ENCODE peak calls at places on chromosomes 12 and 14, in six cellular contexts. S is psoas muscle, A is gastrocnemius medialis, U is fibroblast of pulmonary artery, K is tibial artery, L is hepatocyte. N is an unnamed sample.

GRCh38 chr12:111143216-111143756 is 222.9 kb upstream of the MYL2 start:
- DNase-seq in U (no peak), K (no peak), A (no peak), S (no peak), L (no peak), N (no peak)

GRCh38 chr12:66065623-66066022 is 64.9 kb downstream of the LLPH start:
- DNase-seq in A (no peak), S (no peak), K (no peak), L (no peak), U (peak), N (no peak)

GRCh38 chr12:121970901-121971300 is 50.8 kb upstream of the BCL7A start:
- DNase-seq in A (no peak), K (no peak), S (peak), U (no peak), L (no peak), N (no peak)

GRCh38 chr14:26528415-26529182 is 69.2 kb downstream of the NOVA1 start:
- DNase-seq in U (peak), K (peak), A (peak), L (no peak), S (peak), N (no peak)

GRCh38 chr12:26271889-26272492 is 76.6 kb downstream of the SSPN start:
- DNase-seq in S (peak), K (peak), U (peak), A (no peak), L (peak), N (peak)

GRCh38 chr14:33972522-33973162 is 21.8 kb upstream of the EGLN3 start:
- DNase-seq in A (no peak), S (no peak), U (no peak), L (no peak), K (no peak), N (no peak)

GRCh38 chr12:13586361-13586760 is 389.8 kb downstream of the EMP1 start:
- DNase-seq in L (no peak), K (no peak), S (no peak), A (no peak), U (no peak), N (no peak)

GRCh38 chr12:5889381-5890047 is 55.5 kb downstream of the ANO2 start:
- DNase-seq in S (no peak), A (no peak), L (no peak), K (no peak), U (no peak), N (no peak)

GRCh38 chr14:100159107-100159864 is at the start of gene DEGS2:
- DNase-seq in A (no peak), K (no peak), L (peak), U (no peak), S (no peak), N (no peak)

GRCh38 chr14:88327497-88327896 is 4.4 kb upstream of the KCNK10 start:
- DNase-seq in U (no peak), S (no peak), L (no peak), K (no peak), A (no peak), N (no peak)

GRCh38 chr12:4270016-4270669 is 3.4 kb upstream of the CCND2 start:
- DNase-seq in K (no peak), S (no peak), A (no peak), U (no peak), L (no peak), N (no peak)

GRCh38 chr12:4266990-4267389 is 6.6 kb upstream of the CCND2 start:
- DNase-seq in S (no peak), A (no peak), K (no peak), L (no peak), U (no peak), N (no peak)

GRCh38 chr12:4269279-4269991 is 4.1 kb upstream of the CCND2 start:
- DNase-seq in U (peak), S (peak), K (peak), L (peak), A (peak), N (peak)

GRCh38 chr12:4268549-4269181 is 4.9 kb upstream of the CCND2 start:
- DNase-seq in S (no peak), U (no peak), K (no peak), A (no peak), L (no peak), N (no peak)

DNA sequence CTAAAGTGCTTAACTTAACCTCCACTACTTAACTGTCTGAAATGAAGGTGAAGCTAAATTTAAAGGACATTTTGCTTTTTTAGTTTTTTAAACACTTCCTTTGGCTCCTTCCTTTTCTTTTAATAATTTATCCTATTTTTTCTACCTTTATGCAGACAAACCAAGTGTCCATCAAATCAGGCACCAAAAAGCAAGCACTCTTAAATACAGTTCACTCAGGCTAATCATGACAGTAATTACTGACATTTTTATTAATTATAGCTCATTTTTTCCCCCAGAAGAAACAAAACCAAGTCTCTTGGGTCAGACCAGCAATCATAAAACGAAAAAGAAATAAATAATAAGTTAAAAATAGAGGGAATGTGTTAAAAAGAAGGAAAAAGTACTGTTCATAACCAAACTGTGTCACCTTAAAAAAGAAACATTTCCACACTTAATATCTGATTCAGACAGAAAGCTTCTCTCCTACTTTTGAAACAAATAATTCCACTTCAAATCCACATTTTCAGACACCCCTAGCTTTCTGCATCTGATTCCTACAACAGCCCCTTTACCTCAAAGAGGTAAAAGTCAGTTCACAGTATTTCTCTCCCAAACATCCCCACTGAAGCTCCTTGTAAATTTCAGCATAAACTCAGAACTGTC is 5.5 kb upstream of the CCND2 start:
- DNase-seq in U (no peak), K (no peak), A (no peak), S (no peak), L (no peak), N (no peak)
- H3K4me3 ChIP-seq in U (no peak), K (peak), A (peak), S (no peak), L (peak), N (peak)

GRCh38 chr14:67620217-67620789 is 583 bp downstream of the ARG2 start:
- DNase-seq in L (peak), A (peak), S (no peak), K (no peak), U (peak), N (no peak)

GRCh38 chr14:67623114-67623513 is 3.4 kb downstream of the ARG2 start:
- DNase-seq in K (no peak), L (peak), U (peak), S (no peak), A (no peak), N (no peak)

GRCh38 chr14:67619446-67620216 is at the start of gene ARG2:
- DNase-seq in U (peak), L (peak), K (peak), A (peak), S (peak), N (peak)

GRCh38 chr14:67618617-67619063 is 1.1 kb upstream of the ARG2 start:
- DNase-seq in A (no peak), K (no peak), L (peak), U (peak), S (no peak), N (no peak)

GRCh38 chr14:67622675-67623074 is 3.0 kb downstream of the ARG2 start:
- DNase-seq in A (no peak), L (peak), K (peak), S (no peak), U (peak), N (no peak)
- H3K4me3 ChIP-seq in A (peak), L (no peak), K (no peak), S (peak), U (no peak), N (peak)

GRCh38 chr14:94390372-94391086 is 2.1 kb upstream of the SERPINA1 start:
- DNase-seq in K (no peak), S (peak), U (peak), A (no peak), L (no peak), N (no peak)
- H3K4me3 ChIP-seq in K (no peak), S (no peak), U (no peak), A (no peak), L (no peak), N (peak)

GRCh38 chr14:75426332-75427125 is 1.3 kb upstream of the JDP2 start:
- DNase-seq in U (no peak), A (no peak), S (no peak), K (no peak), L (no peak), N (no peak)
- H3K4me3 ChIP-seq in U (no peak), A (peak), S (peak), K (peak), L (no peak), N (peak)

DNA sequence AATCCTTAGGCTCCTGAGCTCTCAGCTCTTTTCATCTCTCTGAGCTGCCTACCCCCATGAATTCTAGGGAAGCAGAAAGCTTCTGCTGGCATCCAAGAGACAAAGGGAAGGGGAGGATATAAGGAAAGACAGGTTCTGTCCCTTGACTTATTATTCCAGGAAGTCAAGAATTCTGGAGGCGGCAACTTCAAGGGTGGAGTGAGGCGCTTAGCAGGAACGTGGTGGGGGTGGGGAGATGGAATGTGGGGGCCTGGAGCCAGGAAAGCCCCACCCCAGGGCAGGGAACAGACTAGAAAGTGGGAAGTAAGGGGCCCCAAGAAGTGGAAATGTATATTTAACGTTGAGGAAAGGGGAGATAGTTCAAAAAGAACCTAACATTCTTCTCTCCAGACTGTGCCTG is 1.4 kb downstream of the CALCOCO1 start:
- DNase-seq in S (no peak), L (no peak), U (no peak), A (no peak), K (peak), N (no peak)
- H3K4me3 ChIP-seq in S (peak), L (no peak), U (peak), A (peak), K (peak), N (peak)

GRCh38 chr12:108306014-108306501 is 33.1 kb downstream of the CMKLR1 start:
- DNase-seq in A (no peak), K (peak), L (peak), U (peak), S (peak), N (peak)
- H3K4me3 ChIP-seq in A (peak), K (peak), L (no peak), U (peak), S (no peak), N (peak)

GRCh38 chr12:68306564-68306963 is 25.6 kb downstream of the MDM1 start:
- DNase-seq in K (no peak), L (no peak), S (no peak), U (no peak), A (no peak), N (no peak)
- H3K4me3 ChIP-seq in K (no peak), L (no peak), S (no peak), U (no peak), A (no peak), N (no peak)